ENCODE peak calls at places on chromosomes 6 and 20, in five cellular contexts. D is OCI-LY7, G is HepG2, X is fibroblast of lung, C is MM.1S. V is an unnamed sample. For H3K4me1 and H3K36me3, the result is how much of the 10 kb centered on the place peaks cover.

GRCh38 chr20:37711001-37711400 is 17.2 kb downstream of the CTNNBL1 start:
- DNase-seq in D (no peak), G (no peak), X (no peak), C (no peak), V (peak)

GRCh38 chr6:111238464-111239119 is 151.3 kb downstream of the SLC16A10 start:
- DNase-seq in D (no peak), G (no peak), X (peak), C (no peak), V (no peak)

GRCh38 chr6:119609865-119610264 is 260.3 kb upstream of the MAN1A1 start:
- DNase-seq in D (no peak), G (no peak), X (no peak), C (no peak), V (no peak)

GRCh38 chr6:158255280-158255973 is 56.8 kb upstream of the TULP4 start:
- DNase-seq in D (no peak), G (no peak), X (no peak), C (no peak), V (no peak)

GRCh38 chr6:18595774-18596528 is 208.8 kb downstream of the RNF144B start:
- DNase-seq in D (peak), G (peak), X (peak), C (peak), V (no peak)

GRCh38 chr6:92779758-92780157 is 639.6 kb downstream of the EPHA7 start:
- DNase-seq in D (no peak), G (no peak), X (peak), C (no peak), V (no peak)

GRCh38 chr6:30787954-30788353 is 43.6 kb upstream of the IER3 start:
- DNase-seq in D (no peak), G (peak), X (no peak), C (no peak), V (no peak)

GRCh38 chr6:43811101-43812099 is 41.4 kb downstream of the VEGFA start:
- DNase-seq in D (no peak), G (no peak), X (no peak), C (no peak), V (no peak)

GRCh38 chr6:46090115-46091079 is 39.4 kb upstream of the ENPP4 start:
- DNase-seq in D (peak), G (peak), X (peak), C (peak), V (peak)

GRCh38 chr6:116019428-116019827 is 41.3 kb downstream of the FRK start:
- DNase-seq in D (peak), G (no peak), X (no peak), C (no peak), V (no peak)

GRCh38 chr6:148624025-148624424 is 122.8 kb upstream of the UST start:
- DNase-seq in D (no peak), G (no peak), X (peak), C (no peak), V (no peak)

GRCh38 chr6:119481981-119482380 is 132.4 kb upstream of the MAN1A1 start:
- DNase-seq in D (no peak), G (no peak), X (no peak), C (no peak), V (no peak)

GRCh38 chr6:51559059-51559458 is 528.4 kb downstream of the PKHD1 start:
- DNase-seq in D (no peak), G (peak), X (no peak), C (no peak), V (no peak)

GRCh38 chr20:18989736-18990474 is 176.3 kb downstream of the SCP2D1 start:
- DNase-seq in D (no peak), G (no peak), X (no peak), C (no peak), V (no peak)

GRCh38 chr6:63456734-63457133 is 115.5 kb upstream of the LOC128125822 start:
- DNase-seq in D (no peak), G (no peak), X (no peak), C (no peak), V (no peak)

GRCh38 chr6:37985355-37985754 is 165.8 kb downstream of the ZFAND3 start:
- DNase-seq in D (no peak), G (no peak), X (no peak), C (no peak), V (no peak)

GRCh38 chr6:157878039-157878438 is 55.0 kb downstream of the SNX9 start:
- DNase-seq in D (no peak), G (no peak), X (no peak), C (no peak), V (no peak)

GRCh38 chr20:25252686-25253421 is 5.0 kb downstream of the PYGB start:
- DNase-seq in D (no peak), G (no peak), X (no peak), C (no peak), V (peak)
- H3K4me2 ChIP-seq in D (no peak), G (no peak), X (no peak), C (no peak), V (peak)

GRCh38 chr20:25076731-25077609 is 5.0 kb downstream of the VSX1 start:
- DNase-seq in D (peak), G (peak), X (no peak), C (peak), V (peak)
- H3K4me1 ChIP-seq in D (under half), G (under half), X (under half), C (under half), V (half or more)

GRCh38 chr20:35006009-35006408 is 50.3 kb downstream of the MYH7B start:
- DNase-seq in D (no peak), G (no peak), X (no peak), C (no peak), V (no peak)
- H3K36me3 ChIP-seq in D (half or more), G (half or more), X (half or more), C (under half), V (under half)

GRCh38 chr20:10313215-10313614 is 94.6 kb downstream of the SNAP25 start:
- DNase-seq in D (no peak), G (no peak), X (peak), C (no peak), V (no peak)
- H3K4me2 ChIP-seq in D (no peak), G (no peak), X (no peak), C (no peak), V (no peak)

GRCh38 chr6:4018194-4019111 is 60.5 kb downstream of the FAM217A start:
- DNase-seq in D (peak), G (peak), X (peak), C (peak), V (peak)
- H3K4me1 ChIP-seq in D (under half), G (under half), X (under half), C (under half), V (under half)

GRCh38 chr6:166507380-166507779 is 79.1 kb downstream of the RAMACL start:
- DNase-seq in D (no peak), G (no peak), X (no peak), C (no peak), V (no peak)

GRCh38 chr6:166511316-166511715 is 75.2 kb downstream of the RAMACL start:
- DNase-seq in D (no peak), G (no peak), X (no peak), C (no peak), V (no peak)

GRCh38 chr6:166509193-166509592 is 77.3 kb downstream of the RAMACL start:
- DNase-seq in D (no peak), G (no peak), X (no peak), C (no peak), V (no peak)

GRCh38 chr6:166507809-166508373 is 78.6 kb downstream of the RAMACL start:
- DNase-seq in D (no peak), G (no peak), X (no peak), C (no peak), V (no peak)

DNA sequence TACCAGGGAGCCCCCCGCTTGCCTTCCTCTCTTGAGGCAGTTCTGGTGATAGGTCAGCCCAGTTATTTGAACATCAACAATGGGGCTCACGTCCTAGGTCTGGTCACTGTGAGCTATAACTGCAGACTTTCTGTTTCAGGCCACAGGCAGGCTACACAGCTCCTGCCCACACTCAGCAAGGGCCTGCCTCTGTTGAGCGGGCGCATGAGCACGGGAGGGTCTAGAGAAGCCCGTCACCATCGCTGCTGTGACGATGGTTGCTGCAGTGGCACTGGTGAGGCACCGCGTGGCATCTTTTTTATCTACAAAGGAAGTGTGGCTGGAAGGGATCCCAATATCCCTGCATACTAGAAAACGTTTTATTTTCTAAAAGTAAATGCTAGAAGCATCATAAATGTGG is 77.8 kb downstream of the RAMACL start:
- DNase-seq in D (no peak), G (no peak), X (no peak), C (no peak), V (no peak)
- H3K36me3 ChIP-seq in D (under half), G (under half), X (under half), C (under half), V (under half)

DNA sequence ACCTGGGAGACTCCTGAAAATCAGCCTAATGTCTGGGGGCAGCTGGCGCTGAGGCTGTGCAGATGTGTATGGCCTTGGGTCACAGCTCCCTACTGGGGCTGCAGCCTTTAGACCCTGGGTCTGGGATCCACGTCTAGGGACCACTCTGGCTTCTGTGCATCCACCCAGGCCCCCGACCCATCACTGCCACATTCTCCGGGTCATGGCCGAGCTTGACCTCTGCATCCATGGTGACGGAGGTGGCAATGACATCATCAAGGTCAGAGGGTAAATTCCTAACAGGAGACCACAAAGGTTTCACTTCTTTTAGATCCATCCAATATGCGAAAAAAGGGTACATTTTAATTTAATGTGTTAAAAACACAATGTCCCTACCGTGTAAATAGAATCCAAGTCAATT is 14.5 kb upstream of the PCMTD2 start:
- DNase-seq in D (no peak), G (no peak), X (no peak), C (no peak), V (no peak)
- H3K4me2 ChIP-seq in D (no peak), G (no peak), X (no peak), C (no peak), V (no peak)

GRCh38 chr20:45042978-45043377 is 57.9 kb downstream of the KCNS1 start:
- DNase-seq in D (no peak), G (no peak), X (no peak), C (no peak), V (no peak)
- H3K4me1 ChIP-seq in D (under half), G (under half), X (under half), C (under half), V (under half)

DNA sequence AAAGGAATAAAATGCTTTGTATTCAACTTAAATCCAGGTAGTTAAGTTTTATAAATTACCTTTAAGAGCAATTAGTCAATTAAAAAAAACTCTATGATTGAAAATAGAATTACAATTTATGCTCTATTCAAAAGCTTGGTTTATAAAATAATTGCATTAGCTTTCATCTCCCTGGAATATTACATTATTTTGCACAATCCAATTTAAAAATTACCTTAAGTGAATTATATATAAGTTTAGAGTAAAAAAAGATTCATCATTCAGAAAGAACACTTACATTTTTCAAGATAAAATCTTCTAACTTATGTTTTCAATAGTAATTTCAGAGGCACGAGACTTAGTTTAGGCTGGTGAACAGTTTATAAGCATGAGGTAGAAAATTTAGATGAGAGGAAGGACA is 14.9 kb downstream of the SSR1 start:
- DNase-seq in D (no peak), G (no peak), X (no peak), C (no peak), V (no peak)
- H3K36me3 ChIP-seq in D (half or more), G (half or more), X (under half), C (under half), V (under half)